ENCODE peak calls at places on chromosomes 16 and 17, in four cellular contexts. G, L, R and U are unnamed samples.

GRCh38 chr17:81440511-81441244 is 45.4 kb downstream of the BAHCC1 start:
- DNase-seq in G (peak), L (no peak), R (peak), U (peak)

GRCh38 chr16:4850211-4850610 is 2.9 kb downstream of the UBN1 start:
- DNase-seq in G (no peak), L (peak), R (no peak), U (no peak)

GRCh38 chr17:38844261-38844757 is 9.2 kb downstream of the RPL23 start:
- DNase-seq in G (no peak), L (no peak), R (no peak), U (peak)

GRCh38 chr16:19005561-19006445 is 22.1 kb downstream of the TMC7 start:
- DNase-seq in G (peak), L (peak), R (peak), U (no peak)

GRCh38 chr17:36777118-36777517 is 160.2 kb upstream of the LHX1 start:
- DNase-seq in G (no peak), L (peak), R (no peak), U (peak)

GRCh38 chr17:75346906-75347305 is 57.7 kb upstream of the SLC25A19 start:
- DNase-seq in G (peak), L (peak), R (no peak), U (peak)

GRCh38 chr16:91484-91883 is 13.5 kb downstream of the MPG start:
- DNase-seq in G (no peak), L (no peak), R (no peak), U (no peak)

GRCh38 chr16:28168991-28169554 is 42.7 kb downstream of the XPO6 start:
- DNase-seq in G (no peak), L (no peak), R (no peak), U (no peak)

GRCh38 chr17:79741751-79742588 is 11.2 kb downstream of the ENPP7 start:
- DNase-seq in G (peak), L (peak), R (peak), U (peak)

GRCh38 chr17:67245694-67246397 is 850 bp upstream of the HELZ start:
- DNase-seq in G (peak), L (no peak), R (no peak), U (peak)

GRCh38 chr17:19301973-19302372 is 60.5 kb downstream of the B9D1 start:
- DNase-seq in G (no peak), L (no peak), R (no peak), U (no peak)

GRCh38 chr17:15398736-15399331 is 57.4 kb upstream of the TEKT3 start:
- DNase-seq in G (peak), L (peak), R (no peak), U (no peak)

GRCh38 chr17:76498886-76499667 is 2.1 kb downstream of the RHBDF2 start:
- DNase-seq in G (no peak), L (no peak), R (no peak), U (peak)

GRCh38 chr16:27341549-27341948 is 27.8 kb downstream of the IL4R start:
- DNase-seq in G (no peak), L (no peak), R (no peak), U (no peak)

GRCh38 chr16:71840052-71840451 is 5.7 kb upstream of the ATXN1L start:
- DNase-seq in G (no peak), L (no peak), R (no peak), U (no peak)

GRCh38 chr16:82715833-82716232 is 89.1 kb downstream of the CDH13 start:
- DNase-seq in G (no peak), L (no peak), R (no peak), U (peak)

GRCh38 chr17:4786516-4786915 is 352 bp upstream of the VMO1 start:
- DNase-seq in G (no peak), L (no peak), R (no peak), U (no peak)

GRCh38 chr16:10242076-10242475 is 59.8 kb upstream of the GRIN2A start:
- DNase-seq in G (no peak), L (no peak), R (no peak), U (no peak)

GRCh38 chr16:28573738-28574718 is 20.3 kb downstream of the SGF29 start:
- DNase-seq in G (no peak), L (no peak), R (no peak), U (no peak)

GRCh38 chr16:29922986-29923501 is 3.0 kb downstream of the KCTD13 start:
- DNase-seq in G (no peak), L (no peak), R (no peak), U (no peak)

GRCh38 chr16:69709456-69710084 is 16.8 kb downstream of the NQO1 start:
- DNase-seq in G (no peak), L (peak), R (peak), U (peak)

GRCh38 chr17:39996789-39997188 is 16.2 kb downstream of the PSMD3 start:
- DNase-seq in G (no peak), L (no peak), R (no peak), U (no peak)

GRCh38 chr16:35713762-35714650 is 2254.6 kb downstream of the TP53TG3F start:
- DNase-seq in G (no peak), L (no peak), R (no peak), U (no peak)

GRCh38 chr17:15659663-15660062 is 24.4 kb downstream of the TRIM16 start:
- DNase-seq in G (peak), L (no peak), R (no peak), U (peak)

DNA sequence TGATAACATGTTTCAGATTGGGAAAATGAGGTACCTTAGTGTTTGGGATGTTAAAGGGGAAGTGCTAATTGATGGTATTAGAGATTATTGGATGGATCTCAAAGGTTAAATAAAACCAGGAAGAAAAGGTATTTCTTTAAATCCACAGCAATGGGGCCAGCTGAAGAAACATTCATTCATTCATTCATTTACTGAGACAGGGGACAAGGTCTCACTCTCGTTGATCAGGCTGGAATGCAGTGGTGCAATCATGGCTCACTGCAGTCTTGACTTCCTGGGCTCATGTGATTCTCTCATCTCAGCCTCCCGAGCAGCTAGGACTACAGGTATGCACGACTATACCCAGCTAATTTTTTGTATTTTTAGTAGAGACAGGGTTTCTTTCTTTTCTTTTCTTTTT is 19.8 kb downstream of the EARS2 start:
- DNase-seq in G (no peak), L (no peak), R (no peak), U (peak)
- H3K56ac ChIP-seq in G (no peak), L (no peak), R (no peak), U (no peak)

DNA sequence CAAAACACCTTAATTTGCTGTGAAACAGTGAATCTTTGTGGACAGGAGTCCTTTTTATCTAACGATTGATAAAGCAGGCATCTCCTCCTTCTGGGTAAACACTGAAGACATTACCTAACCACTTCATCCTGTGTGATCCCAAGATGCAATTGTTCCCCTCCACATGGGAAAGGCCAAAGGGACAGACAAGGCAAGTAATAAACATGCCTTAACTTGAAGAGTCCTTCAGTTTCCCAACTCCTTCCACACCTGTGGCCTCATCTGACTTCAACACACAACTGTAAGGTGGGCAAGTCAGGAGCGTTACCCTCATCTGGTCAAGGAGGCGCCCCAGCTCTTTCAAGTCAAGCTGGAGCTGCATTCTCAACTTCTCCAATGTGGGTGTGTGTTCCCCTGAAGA is 278.6 kb downstream of the ABCC12 start:
- DNase-seq in G (no peak), L (no peak), R (no peak), U (no peak)
- H3K56ac ChIP-seq in G (no peak), L (no peak), R (no peak), U (peak)

DNA sequence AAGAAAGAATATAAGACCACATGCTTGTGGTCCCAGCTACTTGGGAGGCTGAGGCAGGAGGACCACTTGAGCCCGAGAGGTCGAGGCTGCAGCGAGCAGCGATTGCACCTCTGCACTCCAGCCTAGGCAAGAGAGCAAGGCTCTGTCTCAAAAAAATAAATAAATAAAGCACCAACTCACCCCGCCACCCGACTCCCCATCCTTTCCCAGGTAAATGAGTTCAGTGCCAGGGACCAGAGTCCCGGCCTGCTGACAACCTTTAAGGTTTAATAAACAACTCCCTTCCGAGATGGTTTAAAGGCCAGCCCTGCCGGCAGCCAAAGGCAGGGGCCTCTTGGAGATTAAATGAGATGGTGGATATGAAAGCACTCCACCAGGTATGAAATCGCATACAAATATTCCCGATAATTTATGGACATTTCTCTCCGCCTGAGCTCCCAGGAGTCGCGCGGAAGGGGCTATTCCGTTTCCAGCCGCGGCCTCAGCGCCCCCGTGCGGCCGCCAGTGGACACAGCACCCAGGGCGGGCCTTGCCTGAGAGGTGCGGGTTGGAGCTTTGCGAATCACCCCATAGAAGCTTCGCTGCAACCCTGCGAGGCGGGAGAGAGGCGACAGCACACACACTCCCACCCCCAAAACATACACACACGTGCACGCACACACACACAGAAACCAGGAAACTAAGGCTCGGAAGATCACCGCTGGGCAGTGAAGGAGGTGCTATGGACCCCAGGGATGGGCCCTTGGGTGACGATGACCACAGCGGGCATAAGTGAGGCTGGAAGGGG is 4.0 kb upstream of the RPL38 start:
- DNase-seq in G (peak), L (no peak), R (peak), U (peak)
- H3K56ac ChIP-seq in G (no peak), L (no peak), R (no peak), U (no peak)

GRCh38 chr16:31430380-31431052 is 2.4 kb upstream of the COX6A2 start:
- DNase-seq in G (no peak), L (no peak), R (no peak), U (no peak)

GRCh38 chr16:31428638-31429247 is 583 bp upstream of the COX6A2 start:
- DNase-seq in G (no peak), L (no peak), R (no peak), U (no peak)

GRCh38 chr16:31429314-31429713 is 1.2 kb upstream of the COX6A2 start:
- DNase-seq in G (no peak), L (no peak), R (no peak), U (no peak)

GRCh38 chr16:31427441-31428276 is 501 bp downstream of the COX6A2 start:
- DNase-seq in G (peak), L (no peak), R (peak), U (no peak)

GRCh38 chr16:31428277-31428597 is at the start of gene COX6A2:
- DNase-seq in G (no peak), L (no peak), R (no peak), U (no peak)
- H3K56ac ChIP-seq in G (no peak), L (no peak), R (no peak), U (no peak)

GRCh38 chr16:87190288-87191240 is 126.6 kb downstream of the C16orf95 start:
- DNase-seq in G (no peak), L (no peak), R (no peak), U (no peak)
- H3K56ac ChIP-seq in G (no peak), L (no peak), R (no peak), U (no peak)

DNA sequence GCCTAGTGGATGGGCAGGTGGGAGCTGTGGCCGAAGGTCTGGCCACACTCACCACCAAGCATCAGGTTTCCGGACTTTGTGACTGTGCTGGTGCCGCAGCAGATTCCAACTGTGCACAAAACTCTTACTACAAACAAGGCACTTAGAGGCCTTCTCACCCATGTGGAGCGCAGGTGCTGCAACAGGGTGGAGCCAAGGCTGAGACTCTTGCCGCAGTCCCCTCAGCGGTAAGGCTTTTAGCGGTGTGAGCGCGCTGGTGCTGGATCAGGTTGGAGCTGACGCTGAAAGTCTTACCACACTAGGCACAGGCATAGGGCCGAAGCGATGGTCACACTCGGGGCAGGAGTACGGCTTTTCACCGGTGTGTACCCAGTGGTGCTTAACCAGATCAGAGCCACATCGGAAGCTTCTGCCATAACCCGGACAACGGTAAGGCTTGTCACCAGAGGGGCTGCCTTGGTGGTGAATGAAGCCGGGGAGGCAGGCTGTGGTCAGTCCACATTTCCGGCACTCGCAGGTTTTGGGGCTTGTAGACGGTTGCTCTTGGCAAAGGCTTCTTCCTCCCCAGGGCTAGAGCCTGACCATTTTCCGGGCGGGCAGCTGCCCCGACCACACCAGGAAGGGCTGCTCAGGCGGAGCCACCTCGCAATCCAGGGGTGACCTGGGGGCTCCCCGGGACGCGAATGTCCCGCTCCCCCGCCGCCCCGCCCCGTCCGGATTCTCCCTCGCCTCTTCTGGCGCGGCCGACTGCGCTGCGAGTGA is 1.0 kb upstream of the ARMC5 start:
- DNase-seq in G (peak), L (peak), R (peak), U (peak)
- H3K56ac ChIP-seq in G (no peak), L (peak), R (no peak), U (peak)

DNA sequence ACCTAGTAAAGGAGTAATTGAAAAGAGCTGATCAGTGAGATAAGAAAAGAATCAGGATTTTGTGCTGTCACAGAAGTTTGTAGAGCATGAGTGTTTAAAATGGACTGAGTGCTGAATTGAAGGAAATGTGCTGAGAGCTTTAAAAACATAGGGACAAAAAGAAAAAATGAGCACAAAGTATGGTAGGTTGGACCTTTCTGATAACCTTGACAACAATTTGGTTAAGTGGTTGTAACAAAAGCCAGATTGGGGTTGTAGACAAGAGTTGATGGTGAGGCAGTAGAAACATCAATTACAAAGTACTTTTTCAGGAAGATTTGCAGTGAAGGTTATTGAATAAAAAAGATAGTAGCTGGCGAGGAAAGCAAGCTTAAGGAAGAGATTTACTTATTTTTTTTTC is 674.7 kb upstream of the KIF2B start:
- DNase-seq in G (no peak), L (no peak), R (no peak), U (no peak)
- H3K56ac ChIP-seq in G (no peak), L (no peak), R (no peak), U (no peak)

GRCh38 chr16:67764153-67764552 is 42.2 kb downstream of the RANBP10 start:
- DNase-seq in G (no peak), L (no peak), R (no peak), U (no peak)

GRCh38 chr16:67770371-67770991 is 35.9 kb downstream of the RANBP10 start:
- DNase-seq in G (no peak), L (peak), R (no peak), U (no peak)

GRCh38 chr16:67773099-67773498 is 33.3 kb downstream of the RANBP10 start:
- DNase-seq in G (no peak), L (no peak), R (no peak), U (no peak)

GRCh38 chr16:67766281-67766680 is 40.1 kb downstream of the RANBP10 start:
- DNase-seq in G (no peak), L (peak), R (no peak), U (no peak)

DNA sequence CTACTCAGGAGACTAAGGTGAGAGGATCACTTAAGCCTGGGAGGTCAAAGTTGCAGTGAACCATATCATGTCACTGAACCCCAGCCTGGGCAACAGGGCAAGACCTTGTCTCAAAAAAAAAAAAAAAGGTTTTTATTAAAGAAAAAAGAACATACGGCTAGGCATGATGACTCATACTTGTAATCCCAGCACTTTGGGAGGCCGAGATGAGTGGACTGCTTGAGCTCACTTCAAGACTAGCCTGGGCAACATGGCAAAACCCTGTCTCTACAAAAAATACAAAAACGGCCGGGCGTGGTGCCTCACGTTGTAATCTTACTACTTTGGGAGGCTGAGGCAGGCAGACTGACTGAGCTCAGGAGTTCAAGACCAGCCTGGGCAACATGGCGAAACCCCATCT is 38.4 kb downstream of the RANBP10 start:
- DNase-seq in G (no peak), L (peak), R (no peak), U (no peak)
- H3K56ac ChIP-seq in G (no peak), L (no peak), R (no peak), U (no peak)